ENCODE peak calls at places on chromosomes 1 and 21, in ten cellular contexts. K is body of pancreas, R is endothelial cell of umbilical vein, X is brain microvascular endothelial cell, F is hepatocyte, H is iPS DF 6.9, O is uterus, G is Peyer's patch, V is upper lobe of left lung, S is OCI-LY7. L is an unnamed sample.

GRCh38 chr1:93081716-93082115 is 2.6 kb downstream of the MTF2 start:
- DNase-seq in K (no peak), R (peak), X (peak), F (no peak), H (no peak), O (no peak), G (no peak), V (no peak), S (no peak), L (peak)

GRCh38 chr1:30929944-30930525 is 21.5 kb upstream of the SDC3 start:
- DNase-seq in K (no peak), R (no peak), X (no peak), F (no peak), H (no peak), O (no peak), G (no peak), V (no peak), S (no peak), L (no peak)

GRCh38 chr21:42406201-42406601 is 2.5 kb downstream of the UBASH3A start:
- DNase-seq in K (no peak), R (no peak), X (no peak), F (no peak), H (no peak), O (no peak), G (no peak), V (no peak), S (peak), L (no peak)

GRCh38 chr1:20430355-20431290 is 55.4 kb downstream of the CAMK2N1 start:
- DNase-seq in K (no peak), R (peak), X (no peak), F (peak), H (peak), O (no peak), G (peak), V (no peak), S (peak), L (peak)

GRCh38 chr1:183630748-183631147 is 4.8 kb downstream of the ARPC5 start:
- DNase-seq in K (no peak), R (no peak), X (no peak), F (no peak), H (no peak), O (no peak), G (no peak), V (no peak), S (no peak), L (no peak)

GRCh38 chr1:46675549-46676314 is 4.1 kb downstream of the TEX38 start:
- DNase-seq in K (no peak), R (no peak), X (no peak), F (no peak), H (no peak), O (no peak), G (no peak), V (no peak), S (no peak), L (no peak)

GRCh38 chr21:28419110-28419509 is 573.6 kb downstream of the LTN1 start:
- DNase-seq in K (no peak), R (no peak), X (peak), F (peak), H (no peak), O (no peak), G (no peak), V (no peak), S (no peak), L (no peak)

GRCh38 chr1:3032970-3033794 is 11.9 kb downstream of the ACTRT2 start:
- DNase-seq in K (no peak), R (no peak), X (no peak), F (no peak), H (no peak), O (no peak), G (no peak), V (no peak), S (no peak), L (no peak)

GRCh38 chr1:235831148-235831547 is 35.6 kb downstream of the LYST start:
- DNase-seq in K (no peak), R (no peak), X (peak), F (no peak), H (no peak), O (no peak), G (no peak), V (peak), S (no peak), L (peak)

GRCh38 chr1:21624577-21625389 is 44.4 kb downstream of the RAP1GAP start:
- DNase-seq in K (peak), R (no peak), X (no peak), F (no peak), H (no peak), O (no peak), G (no peak), V (no peak), S (no peak), L (no peak)

GRCh38 chr1:55476445-55477015 is 261.4 kb upstream of the USP24 start:
- DNase-seq in K (no peak), R (no peak), X (no peak), F (peak), H (no peak), O (no peak), G (no peak), V (no peak), S (no peak), L (no peak)

GRCh38 chr1:158121604-158122254 is 59.0 kb upstream of the CD1D start:
- DNase-seq in K (peak), R (peak), X (peak), F (peak), H (no peak), O (no peak), G (no peak), V (peak), S (peak), L (peak)

GRCh38 chr21:27269646-27270045 is 302.8 kb upstream of the ADAMTS5 start:
- DNase-seq in K (no peak), R (peak), X (peak), F (peak), H (no peak), O (no peak), G (no peak), V (no peak), S (no peak), L (peak)

GRCh38 chr1:107750364-107750959 is 214.5 kb downstream of the VAV3 start:
- DNase-seq in K (peak), R (peak), X (peak), F (peak), H (peak), O (peak), G (peak), V (peak), S (peak), L (peak)

GRCh38 chr1:54309631-54310366 is 96.4 kb downstream of the SSBP3 start:
- DNase-seq in K (no peak), R (no peak), X (no peak), F (no peak), H (no peak), O (no peak), G (no peak), V (no peak), S (no peak), L (no peak)

GRCh38 chr1:9207086-9207485 is 27.5 kb upstream of the H6PD start:
- DNase-seq in K (no peak), R (no peak), X (peak), F (no peak), H (no peak), O (no peak), G (no peak), V (no peak), S (no peak), L (no peak)

GRCh38 chr1:210025870-210026269 is 87.9 kb downstream of the SYT14 start:
- DNase-seq in K (no peak), R (no peak), X (no peak), F (no peak), H (no peak), O (no peak), G (no peak), V (no peak), S (no peak), L (no peak)

GRCh38 chr1:41902125-41902524 is 16.6 kb downstream of the HIVEP3 start:
- DNase-seq in K (no peak), R (peak), X (peak), F (no peak), H (no peak), O (no peak), G (no peak), V (no peak), S (no peak), L (peak)

GRCh38 chr1:145983206-145983675 is 13.1 kb downstream of the TXNIP start:
- DNase-seq in K (peak), R (no peak), X (no peak), F (no peak), H (no peak), O (peak), G (no peak), V (no peak), S (no peak), L (no peak)

GRCh38 chr1:42957880-42958487 is 684 bp downstream of the SLC2A1 start:
- DNase-seq in K (peak), R (peak), X (peak), F (peak), H (no peak), O (peak), G (peak), V (peak), S (peak), L (peak)

GRCh38 chr1:201085902-201086735 is 26.1 kb downstream of the CACNA1S start:
- DNase-seq in K (peak), R (peak), X (peak), F (peak), H (peak), O (peak), G (peak), V (peak), S (peak), L (peak)

GRCh38 chr1:222413436-222413835 is 134.5 kb downstream of the HHIPL2 start:
- DNase-seq in K (no peak), R (no peak), X (no peak), F (no peak), H (no peak), O (no peak), G (no peak), V (no peak), S (no peak), L (no peak)

GRCh38 chr1:235516862-235517446 is 12.7 kb upstream of the B3GALNT2 start:
- DNase-seq in K (no peak), R (no peak), X (no peak), F (no peak), H (no peak), O (no peak), G (no peak), V (no peak), S (no peak), L (no peak)

GRCh38 chr1:36446261-36446660 is 4.0 kb downstream of the OSCP1 start:
- DNase-seq in K (no peak), R (no peak), X (no peak), F (no peak), H (no peak), O (no peak), G (no peak), V (peak), S (peak), L (no peak)

GRCh38 chr21:37017951-37018679 is 11.6 kb downstream of the RIPPLY3 start:
- DNase-seq in K (no peak), R (no peak), X (no peak), F (no peak), H (no peak), O (no peak), G (no peak), V (no peak), S (no peak), L (no peak)

GRCh38 chr1:101043776-101044175 is 18.2 kb upstream of the DPH5 start:
- DNase-seq in K (no peak), R (peak), X (peak), F (peak), H (no peak), O (no peak), G (no peak), V (no peak), S (no peak), L (no peak)

GRCh38 chr1:1777510-1777909 is 760 bp downstream of the NADK start:
- DNase-seq in K (peak), R (no peak), X (no peak), F (peak), H (no peak), O (peak), G (peak), V (peak), S (peak), L (no peak)

GRCh38 chr1:223460566-223461189 is 67.5 kb downstream of the CCDC185 start:
- DNase-seq in K (no peak), R (no peak), X (no peak), F (no peak), H (no peak), O (no peak), G (no peak), V (no peak), S (no peak), L (no peak)

GRCh38 chr1:76830373-76830772 is 36.9 kb upstream of the ST6GALNAC5 start:
- DNase-seq in K (no peak), R (no peak), X (no peak), F (no peak), H (no peak), O (no peak), G (no peak), V (no peak), S (no peak), L (no peak)

GRCh38 chr1:97277891-97278662 is 556.5 kb downstream of the PTBP2 start:
- DNase-seq in K (no peak), R (peak), X (no peak), F (no peak), H (no peak), O (no peak), G (no peak), V (no peak), S (no peak), L (peak)

GRCh38 chr1:84689514-84690396 is 506 bp downstream of the SSX2IP start:
- DNase-seq in K (peak), R (peak), X (peak), F (peak), H (no peak), O (peak), G (no peak), V (peak), S (peak), L (no peak)

GRCh38 chr1:152777510-152778137 is 2.7 kb downstream of the LCE1F start:
- DNase-seq in K (no peak), R (no peak), X (no peak), F (no peak), H (no peak), O (no peak), G (no peak), V (no peak), S (peak), L (no peak)

GRCh38 chr1:170133663-170134062 is 12.1 kb upstream of the NTMT2 start:
- DNase-seq in K (no peak), R (no peak), X (no peak), F (no peak), H (no peak), O (no peak), G (no peak), V (no peak), S (no peak), L (no peak)

GRCh38 chr1:100657876-100658715 is 61.4 kb upstream of the VCAM1 start:
- DNase-seq in K (no peak), R (peak), X (peak), F (peak), H (no peak), O (no peak), G (no peak), V (no peak), S (no peak), L (no peak)

GRCh38 chr1:56291374-56291841 is 288.0 kb downstream of the PLPP3 start:
- DNase-seq in K (peak), R (peak), X (no peak), F (no peak), H (no peak), O (peak), G (no peak), V (no peak), S (no peak), L (no peak)

GRCh38 chr1:29753771-29754607 is 517.7 kb downstream of the PTPRU start:
- DNase-seq in K (no peak), R (no peak), X (no peak), F (no peak), H (no peak), O (no peak), G (no peak), V (no peak), S (no peak), L (no peak)

GRCh38 chr1:75632350-75632949 is 21.5 kb upstream of the SLC44A5 start:
- DNase-seq in K (no peak), R (peak), X (peak), F (peak), H (no peak), O (no peak), G (no peak), V (no peak), S (peak), L (peak)

GRCh38 chr1:178397678-178398077 is 99.1 kb downstream of the CLEC20A start:
- DNase-seq in K (no peak), R (no peak), X (peak), F (no peak), H (no peak), O (no peak), G (no peak), V (no peak), S (no peak), L (peak)

GRCh38 chr1:30715216-30715615 is 8.2 kb downstream of the MATN1 start:
- DNase-seq in K (no peak), R (no peak), X (no peak), F (no peak), H (no peak), O (no peak), G (no peak), V (no peak), S (no peak), L (no peak)

GRCh38 chr1:235866207-235866912 is at the start of gene LYST:
- DNase-seq in K (peak), R (peak), X (peak), F (peak), H (peak), O (peak), G (peak), V (peak), S (peak), L (peak)

DNA sequence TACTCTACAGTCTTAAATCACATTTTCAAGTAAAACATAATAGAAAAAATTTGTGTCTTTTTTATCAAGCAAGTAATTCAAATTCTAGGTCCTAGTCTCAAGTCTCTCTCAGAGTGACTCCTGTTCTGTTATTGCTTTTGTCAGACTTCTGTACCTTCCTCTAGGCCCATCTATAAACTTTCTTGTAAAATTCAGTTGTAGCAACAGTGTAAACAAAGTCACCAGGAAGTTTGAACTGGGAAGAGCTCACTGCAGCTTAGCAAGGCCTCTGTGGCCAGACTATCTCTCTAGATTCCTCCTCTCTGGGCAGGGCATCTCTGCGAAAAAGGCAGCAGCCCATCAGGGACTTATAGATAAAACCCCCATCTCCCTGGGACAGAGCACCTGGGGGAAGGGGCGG is 13.5 kb upstream of the ZNF678 start:
- DNase-seq in K (no peak), R (no peak), X (no peak), F (peak), H (no peak), O (no peak), G (no peak), V (no peak), S (no peak), L (no peak)
- H3K27ac ChIP-seq in K (no peak), R (no peak), X (no peak), F (no peak), H (no peak), O (no peak), G (no peak), V (no peak), S (no peak), L (no peak)

DNA sequence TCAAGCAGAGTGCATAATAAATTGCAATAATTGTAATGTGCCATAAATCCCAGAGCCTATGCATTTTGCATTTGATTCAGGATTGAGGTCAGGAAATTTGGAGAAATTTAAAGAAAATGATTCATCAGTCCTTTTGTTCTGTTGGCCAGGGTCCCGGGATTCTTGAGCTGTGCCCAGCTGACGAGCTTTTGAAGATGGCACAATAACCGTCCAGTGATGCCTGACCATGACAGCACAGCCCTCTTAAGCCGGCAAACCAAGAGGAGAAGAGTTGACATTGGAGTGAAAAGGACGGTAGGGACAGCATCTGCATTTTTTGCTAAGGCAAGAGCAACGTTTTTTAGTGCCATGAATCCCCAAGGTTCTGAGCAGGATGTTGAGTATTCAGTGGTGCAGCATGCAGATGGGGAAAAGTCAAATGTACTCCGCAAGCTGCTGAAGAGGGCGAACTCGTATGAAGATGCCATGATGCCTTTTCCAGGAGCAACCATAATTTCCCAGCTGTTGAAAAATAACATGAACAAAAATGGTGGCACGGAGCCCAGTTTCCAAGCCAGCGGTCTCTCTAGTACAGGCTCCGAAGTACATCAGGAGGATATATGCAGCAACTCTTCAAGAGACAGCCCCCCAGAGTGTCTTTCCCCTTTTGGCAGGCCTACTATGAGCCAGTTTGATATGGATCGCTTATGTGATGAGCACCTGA is 8.7 kb downstream of the PROX1 start:
- DNase-seq in K (no peak), R (no peak), X (no peak), F (no peak), H (no peak), O (no peak), G (no peak), V (no peak), S (no peak), L (no peak)
- H3K27ac ChIP-seq in K (no peak), R (no peak), X (no peak), F (no peak), H (no peak), O (no peak), G (no peak), V (peak), S (no peak), L (no peak)

DNA sequence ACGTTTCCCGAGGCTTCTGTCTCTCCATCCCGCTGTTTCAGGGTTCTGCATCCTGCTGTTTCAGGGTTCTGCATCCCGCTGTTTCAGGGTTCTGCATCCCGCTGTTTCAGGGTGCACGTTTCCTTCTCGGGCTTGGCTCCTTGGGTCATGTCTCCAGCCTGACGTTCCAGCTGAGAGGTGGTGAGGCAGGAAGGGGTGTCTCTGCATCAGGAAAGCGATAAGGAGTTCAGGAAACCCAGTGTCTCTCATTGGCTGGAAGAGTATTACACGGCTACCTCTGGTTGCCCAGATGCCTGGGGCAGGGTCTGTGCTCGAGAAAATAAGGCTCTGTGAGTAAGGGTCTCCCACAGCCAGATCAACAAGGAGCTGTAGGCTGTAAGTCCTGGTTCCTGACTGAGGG is 21.1 kb downstream of the ADARB1 start:
- DNase-seq in K (no peak), R (peak), X (no peak), F (no peak), H (no peak), O (no peak), G (no peak), V (no peak), S (no peak), L (no peak)
- H3K27ac ChIP-seq in K (no peak), R (peak), X (no peak), F (no peak), H (no peak), O (no peak), G (no peak), V (peak), S (no peak), L (peak)

GRCh38 chr1:116131866-116132605 is 20.8 kb downstream of the MAB21L3 start:
- DNase-seq in K (no peak), R (no peak), X (no peak), F (no peak), H (no peak), O (no peak), G (no peak), V (no peak), S (no peak), L (peak)
- H3K27ac ChIP-seq in K (no peak), R (no peak), X (no peak), F (no peak), H (no peak), O (no peak), G (no peak), V (no peak), S (no peak), L (peak)

DNA sequence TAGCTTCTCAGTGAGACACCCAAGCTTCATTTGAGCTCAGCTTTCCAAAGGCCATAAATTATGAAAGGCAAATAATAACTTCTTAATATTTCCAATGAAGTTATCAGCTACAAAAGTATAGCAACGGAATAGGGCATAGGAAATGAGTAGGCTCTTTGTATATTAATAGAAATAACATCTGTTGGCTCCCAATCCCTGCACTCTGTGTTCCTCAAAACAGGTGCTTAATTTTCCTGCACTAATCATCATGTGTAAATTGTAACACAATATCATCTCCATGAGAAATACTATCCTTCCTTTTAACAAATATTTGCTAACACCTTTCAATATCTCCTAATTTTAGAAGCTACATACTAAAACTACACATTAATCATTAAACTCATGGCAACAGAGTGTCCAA is 19.2 kb upstream of the IFI44L start:
- DNase-seq in K (no peak), R (peak), X (no peak), F (no peak), H (no peak), O (no peak), G (no peak), V (no peak), S (no peak), L (no peak)
- H3K27ac ChIP-seq in K (no peak), R (no peak), X (no peak), F (no peak), H (no peak), O (no peak), G (no peak), V (no peak), S (no peak), L (no peak)

L was measured in RWPE1.